ENCODE peak calls at places on chromosomes 3 and 15, in nine cellular contexts. I is left ventricle myocardium inferior; C is body of pancreas; Y is substantia nigra; X is HCT116; R is smooth muscle cell of the brain vasculature; A is activated T-cell treated with anti-CD3 and anti-CD28 coated beads for 24 hours; D is HuH-7.5; J is stimulated activated CD4-positive, alpha-beta T cell treated with anti-CD3 and anti-CD28 coated beads, Interleukin-2, amount 100 ng/mL, for 24 hours. B is an unnamed sample.

GRCh38 chr3:188959013-188959412 is 212.8 kb upstream of the TPRG1 start:
- DNase-seq in Y (no peak), J (no peak), X (no peak), D (no peak), R (no peak), C (no peak), I (no peak), A (no peak), B (no peak)

GRCh38 chr3:64717872-64718613 is 30.2 kb upstream of the ADAMTS9 start:
- DNase-seq in R (no peak), J (no peak), A (no peak), X (no peak), I (no peak), Y (no peak), D (no peak), C (no peak), B (no peak)

GRCh38 chr3:61233828-61234227 is 17.4 kb downstream of the FHIT start:
- DNase-seq in J (no peak), I (no peak), C (no peak), X (no peak), R (no peak), D (no peak), A (no peak), Y (no peak), B (no peak)

GRCh38 chr3:179464296-179465092 is 13.2 kb upstream of the GNB4 start:
- DNase-seq in C (no peak), I (no peak), X (no peak), R (no peak), D (no peak), J (peak), Y (no peak), A (no peak), B (no peak)

GRCh38 chr15:75640483-75641175 is 605 bp upstream of the IMP3 start:
- DNase-seq in D (peak), Y (no peak), J (peak), A (peak), X (peak), R (no peak), I (peak), C (no peak), B (peak)

GRCh38 chr15:45307230-45307924 is 55.3 kb downstream of the SLC28A2 start:
- DNase-seq in A (no peak), X (peak), C (no peak), D (peak), Y (no peak), R (no peak), I (no peak), J (no peak), B (peak)

GRCh38 chr3:60737633-60738399 is 513.4 kb downstream of the FHIT start:
- DNase-seq in R (no peak), X (no peak), J (no peak), Y (no peak), D (no peak), A (no peak), C (no peak), I (no peak), B (no peak)

GRCh38 chr15:49041406-49041805 is 4.8 kb downstream of the SECISBP2L start:
- DNase-seq in C (no peak), Y (no peak), D (no peak), J (no peak), X (no peak), A (no peak), R (no peak), I (no peak), B (no peak)

GRCh38 chr3:20930034-20930433 is 744.0 kb upstream of the SGO1 start:
- DNase-seq in R (no peak), J (no peak), Y (no peak), I (no peak), C (peak), D (peak), X (no peak), A (no peak), B (no peak)

GRCh38 chr15:58748040-58748786 is 1.3 kb downstream of the ADAM10 start:
- DNase-seq in C (no peak), D (no peak), X (no peak), J (peak), Y (no peak), A (no peak), I (no peak), R (no peak), B (no peak)

GRCh38 chr3:57758686-57759085 is 2.6 kb downstream of the SLMAP start:
- DNase-seq in X (no peak), I (no peak), D (no peak), J (no peak), C (no peak), R (no peak), Y (no peak), A (no peak), B (no peak)

GRCh38 chr3:38327335-38328009 is 19.1 kb upstream of the XYLB start:
- DNase-seq in A (no peak), I (no peak), Y (no peak), J (no peak), X (peak), C (no peak), R (no peak), D (no peak), B (no peak)

GRCh38 chr3:16174389-16174788 is at the start of gene GALNT15:
- DNase-seq in I (peak), C (peak), Y (peak), D (no peak), J (no peak), X (no peak), A (no peak), R (peak), B (peak)

GRCh38 chr15:25087137-25087536 is 132.3 kb downstream of the SNRPN start:
- DNase-seq in D (no peak), C (no peak), Y (no peak), X (no peak), I (no peak), A (no peak), J (no peak), R (no peak), B (no peak)

GRCh38 chr3:120852412-120852811 is 55.6 kb upstream of the STXBP5L start:
- DNase-seq in C (no peak), R (no peak), Y (no peak), I (no peak), D (no peak), A (no peak), J (no peak), X (no peak), B (no peak)

GRCh38 chr3:129021140-129021551 is 20.0 kb downstream of the EFCC1 start:
- DNase-seq in C (no peak), J (no peak), A (no peak), Y (no peak), I (no peak), R (peak), X (no peak), D (no peak), B (no peak)

GRCh38 chr15:63233667-63234419 is 43.6 kb upstream of the APH1B start:
- DNase-seq in J (no peak), X (no peak), R (no peak), C (no peak), Y (no peak), D (no peak), I (no peak), A (no peak), B (no peak)

GRCh38 chr15:75200391-75200764 is 1.3 kb upstream of the C15orf39 start:
- DNase-seq in I (no peak), R (no peak), C (no peak), J (no peak), Y (no peak), X (no peak), D (no peak), A (no peak), B (no peak)

GRCh38 chr3:73745429-73746247 is 120.9 kb upstream of the PDZRN3 start:
- DNase-seq in A (no peak), I (no peak), C (peak), X (no peak), R (no peak), J (no peak), D (no peak), Y (no peak), B (no peak)

GRCh38 chr3:38458796-38459498 is 5.3 kb downstream of the ACVR2B start:
- DNase-seq in Y (no peak), X (no peak), C (peak), J (no peak), R (no peak), A (no peak), D (no peak), I (no peak), B (no peak)

GRCh38 chr3:105466495-105467080 is 99.9 kb downstream of the ALCAM start:
- DNase-seq in A (no peak), C (no peak), D (no peak), J (no peak), I (no peak), X (no peak), R (no peak), Y (no peak), B (no peak)

GRCh38 chr3:195893121-195893449 is 15.3 kb downstream of the TNK2 start:
- DNase-seq in J (no peak), Y (peak), I (peak), X (no peak), R (no peak), A (no peak), D (no peak), C (peak), B (no peak)

GRCh38 chr3:99866167-99866810 is 48.6 kb downstream of the CMSS1 start:
- DNase-seq in C (no peak), A (no peak), Y (no peak), I (no peak), D (no peak), R (no peak), J (no peak), X (no peak), B (no peak)

GRCh38 chr15:71386448-71387236 is 271.4 kb downstream of the THSD4 start:
- DNase-seq in Y (no peak), R (no peak), D (no peak), X (no peak), C (no peak), I (no peak), J (no peak), A (no peak), B (peak)

GRCh38 chr15:101169457-101170071 is 82.3 kb downstream of the CHSY1 start:
- DNase-seq in Y (no peak), C (no peak), X (no peak), J (no peak), R (no peak), I (no peak), D (no peak), A (no peak), B (no peak)

GRCh38 chr15:48722764-48723661 is 77.5 kb upstream of the FBN1 start:
- DNase-seq in J (no peak), A (no peak), Y (no peak), C (no peak), X (peak), I (no peak), R (no peak), D (no peak), B (peak)

B was measured in NCI-H460.